ENCODE peak calls at places on chromosomes 5 and 9, in eight cellular contexts. T is stimulated activated effector memory CD8-positive, alpha-beta T cell treated with anti-CD3 and anti-CD28 coated beads, Interleukin-12 subunit alpha, Interleukin-12 subunit beta, amount 100 ng/mL, for 72 hours; I is effector memory CD8-positive, alpha-beta T cell; K is gastroesophageal sphincter; H is natural killer cell; A is activated CD4-positive, CD25-positive, alpha-beta regulatory T cell treated with anti-CD3 and anti-CD28 coated beads, Interleukin-2, amount 50 U/mL, for 24 hours; M is aorta; X is heart right ventricle. Z is an unnamed sample.

GRCh38 chr5:89584339-89584956 is 701.5 kb upstream of the MEF2C start:
- ATAC-seq in T (no peak), I (no peak), K (no peak), H (no peak), A (no peak), M (no peak), X (no peak), Z (no peak)

GRCh38 chr5:172788771-172789686 is 18.0 kb upstream of the DUSP1 start:
- ATAC-seq in T (no peak), I (no peak), K (peak; percentile 72), H (peak; percentile 37), A (no peak), M (peak; percentile 82), X (peak; percentile 89), Z (no peak)

GRCh38 chr5:113236536-113237308 is 198.1 kb downstream of the TSSK1B start:
- ATAC-seq in T (no peak), I (no peak), K (no peak), H (no peak), A (no peak), M (no peak), X (no peak), Z (no peak)

GRCh38 chr9:80156725-80157124 is 585.0 kb downstream of the TLE4 start:
- ATAC-seq in T (no peak), I (no peak), K (no peak), H (no peak), A (no peak), M (no peak), X (no peak), Z (peak; percentile 84)

GRCh38 chr9:110047955-110048472 is 159.9 kb downstream of the C9orf152 start:
- ATAC-seq in T (peak; percentile 60), I (peak; percentile 45), K (peak; percentile 14), H (peak; percentile 46), A (peak; percentile 46), M (peak; percentile 24), X (peak; percentile 34), Z (peak; percentile 71)

GRCh38 chr5:66171349-66172344 is 27.5 kb downstream of the SREK1 start:
- ATAC-seq in T (peak; percentile 81), I (peak; percentile 95), K (no peak), H (peak; percentile 90), A (peak; percentile 79), M (no peak), X (no peak), Z (peak; percentile 60)

GRCh38 chr5:104702212-104702611 is 1139.6 kb upstream of the NUDT12 start:
- ATAC-seq in T (no peak), I (no peak), K (no peak), H (no peak), A (no peak), M (no peak), X (no peak), Z (no peak)

GRCh38 chr5:174097486-174098185 is 52.1 kb downstream of the NSG2 start:
- ATAC-seq in T (no peak), I (no peak), K (no peak), H (no peak), A (no peak), M (no peak), X (no peak), Z (no peak)

GRCh38 chr5:55485073-55485472 is 49.7 kb downstream of the PLPP1 start:
- ATAC-seq in T (no peak), I (no peak), K (no peak), H (no peak), A (no peak), M (no peak), X (no peak), Z (no peak)

GRCh38 chr9:83707518-83707767 is 315 bp downstream of the UBQLN1 start:
- ATAC-seq in T (peak; percentile 84), I (no peak), K (peak; percentile 85), H (no peak), A (peak; percentile 70), M (peak; percentile 90), X (peak; percentile 60), Z (peak; percentile 73)

GRCh38 chr9:73219985-73220626 is 68.4 kb downstream of the ANXA1 start:
- ATAC-seq in T (peak; percentile 95), I (peak; percentile 36), K (peak; percentile 75), H (peak; percentile 41), A (peak; percentile 81), M (no peak), X (peak; percentile 41), Z (peak; percentile 76)

GRCh38 chr9:120563044-120563443 is 16.9 kb downstream of the CDK5RAP2 start:
- ATAC-seq in T (no peak), I (no peak), K (no peak), H (no peak), A (no peak), M (no peak), X (peak; percentile 57), Z (no peak)

GRCh38 chr5:64954518-64954917 is 185.8 kb downstream of the CWC27 start:
- ATAC-seq in T (no peak), I (no peak), K (no peak), H (no peak), A (no peak), M (no peak), X (no peak), Z (no peak)

GRCh38 chr9:137275937-137276756 is 1.4 kb upstream of the TOR4A start:
- ATAC-seq in T (no peak), I (no peak), K (no peak), H (no peak), A (no peak), M (no peak), X (no peak), Z (no peak)

GRCh38 chr5:34586117-34586885 is 69.8 kb upstream of the RAI14 start:
- ATAC-seq in T (peak; percentile 51), I (no peak), K (no peak), H (no peak), A (no peak), M (no peak), X (no peak), Z (no peak)

GRCh38 chr9:97593960-97594359 is 39.2 kb downstream of the TSTD2 start:
- ATAC-seq in T (no peak), I (no peak), K (no peak), H (no peak), A (no peak), M (no peak), X (no peak), Z (no peak)

GRCh38 chr5:180969406-180969805 is 19.2 kb upstream of the BTNL3 start:
- ATAC-seq in T (no peak), I (no peak), K (no peak), H (no peak), A (no peak), M (peak; percentile 11), X (no peak), Z (no peak)

GRCh38 chr5:98111686-98112085 is 661.8 kb upstream of the RGMB start:
- ATAC-seq in T (no peak), I (no peak), K (no peak), H (no peak), A (no peak), M (no peak), X (no peak), Z (no peak)

GRCh38 chr5:61732376-61732775 is 400.3 kb downstream of the ZSWIM6 start:
- ATAC-seq in T (no peak), I (no peak), K (peak; percentile 46), H (no peak), A (no peak), M (no peak), X (no peak), Z (no peak)

Z was measured in stimulated activated memory B cell treated with anti-CD40 and anti-IgM and Interleukin-4, amounts not matched to agents 10 μg/mL and 1 μg/mL and 100 μg/mL, for 72 hours.